ENCODE peak calls at places on chromosome 15, in nine cellular contexts. S is Peyer's patch; K is A549; H is NCI-H774; O is DMS79 treated with DMSO at 0.1 percent for 48 hours; D is stimulated activated CD8-positive, alpha-beta memory T cell treated with anti-CD3 and anti-CD28 coated beads, Interleukin-2, amount 100 ng/mL, for 48 hours; N is fibroblast of lung; U is GM13977; T is C1 segment of cervical spinal cord. B is an unnamed sample.
A peak's percentile ranks its signal among the peaks of the same experiment; 100 is the strongest.

GRCh38 chr15:60126661-60127060 is 122.5 kb downstream of the FOXB1 start:
- DNase-seq in S (no peak), K (no peak), H (no peak), O (no peak), D (no peak), N (no peak), U (no peak), T (no peak), B (no peak)

GRCh38 chr15:71329509-71330260 is 214.4 kb downstream of the THSD4 start:
- DNase-seq in S (no peak), K (no peak), H (no peak), O (no peak), D (no peak), N (peak; percentile 40), U (no peak), T (no peak), B (no peak)

GRCh38 chr15:83694030-83694429 is 40.1 kb downstream of the ADAMTSL3 start:
- DNase-seq in S (no peak), K (peak; percentile 15), H (no peak), O (no peak), D (no peak), N (peak; percentile 44), U (no peak), T (no peak), B (no peak)

GRCh38 chr15:64851503-64851840 is 9.8 kb downstream of the PLEKHO2 start:
- DNase-seq in S (no peak), K (no peak), H (no peak), O (no peak), D (no peak), N (peak; percentile 96), U (no peak), T (no peak), B (no peak)

GRCh38 chr15:96321422-96322391 is 8.8 kb upstream of the NR2F2 start:
- DNase-seq in S (no peak), K (no peak), H (no peak), O (no peak), D (no peak), N (peak; percentile 68), U (peak; percentile 48), T (no peak), B (no peak)

GRCh38 chr15:40506964-40507571 is 36.3 kb downstream of the CHST14 start:
- DNase-seq in S (peak; percentile 59), K (peak; percentile 79), H (peak; percentile 62), O (peak; percentile 43), D (peak; percentile 63), N (peak; percentile 72), U (peak; percentile 78), T (no peak), B (peak; percentile 70)

GRCh38 chr15:67678948-67679347 is 136.4 kb downstream of the MAP2K5 start:
- DNase-seq in S (no peak), K (no peak), H (no peak), O (no peak), D (no peak), N (no peak), U (no peak), T (no peak), B (no peak)

GRCh38 chr15:35126236-35126635 is 41.1 kb upstream of the NANOGP8 start:
- DNase-seq in S (no peak), K (no peak), H (no peak), O (no peak), D (no peak), N (no peak), U (no peak), T (no peak), B (no peak)

GRCh38 chr15:24971052-24971451 is 16.3 kb downstream of the SNRPN start:
- DNase-seq in S (no peak), K (no peak), H (no peak), O (no peak), D (no peak), N (no peak), U (no peak), T (no peak), B (no peak)

GRCh38 chr15:80776420-80777045 is 2.6 kb upstream of the CEMIP start:
- DNase-seq in S (peak; percentile 37), K (peak; percentile 83), H (peak; percentile 65), O (peak; percentile 40), D (peak; percentile 25), N (peak; percentile 79), U (peak; percentile 84), T (peak; percentile 33), B (peak; percentile 67)

GRCh38 chr15:31347981-31348803 is 21.6 kb downstream of the KLF13 start:
- DNase-seq in S (no peak), K (no peak), H (no peak), O (no peak), D (no peak), N (no peak), U (no peak), T (no peak), B (no peak)

GRCh38 chr15:64193971-64194370 is 31.1 kb upstream of the PPIB start:
- DNase-seq in S (no peak), K (no peak), H (no peak), O (no peak), D (no peak), N (no peak), U (no peak), T (no peak), B (no peak)

GRCh38 chr15:70447927-70448698 is 315.2 kb downstream of the UACA start:
- DNase-seq in S (peak; percentile 52), K (no peak), H (no peak), O (peak; percentile 32), D (peak; percentile 21), N (no peak), U (no peak), T (no peak), B (no peak)

GRCh38 chr15:100330221-100330620 is 11.6 kb downstream of the ADAMTS17 start:
- DNase-seq in S (no peak), K (no peak), H (no peak), O (no peak), D (no peak), N (no peak), U (no peak), T (no peak), B (no peak)

GRCh38 chr15:98904466-98905048 is 103.0 kb downstream of the PGPEP1L start:
- DNase-seq in S (no peak), K (peak; percentile 89), H (no peak), O (no peak), D (no peak), N (peak; percentile 71), U (peak; percentile 63), T (peak; percentile 26), B (peak; percentile 75)

B was measured in NCI-H460.